ENCODE peak calls at places on chromosomes 16 and 17, in five cellular contexts. U, A, P, F and M are unnamed samples.

GRCh38 chr16:64657316-64658011 is 464.4 kb downstream of the CDH11 start:
- DNase-seq in A (no peak), P (no peak), F (peak), U (no peak), M (no peak)

GRCh38 chr17:76695059-76695892 is 15.5 kb downstream of the MXRA7 start:
- DNase-seq in P (no peak), F (no peak), U (no peak), A (no peak), M (no peak)

GRCh38 chr16:31451681-31452351 is 7.5 kb upstream of the ARMC5 start:
- DNase-seq in U (no peak), P (peak), A (peak), F (peak), M (peak)

GRCh38 chr17:76421054-76421427 is 31.9 kb downstream of the UBE2O start:
- DNase-seq in A (no peak), U (no peak), F (no peak), P (no peak), M (no peak)

GRCh38 chr17:64778367-64779290 is 116.5 kb upstream of the SMURF2 start:
- DNase-seq in U (no peak), A (peak), P (peak), F (no peak), M (no peak)

GRCh38 chr16:46620265-46621005 is 744 bp downstream of the SHCBP1 start:
- DNase-seq in A (no peak), F (no peak), P (no peak), U (no peak), M (peak)

GRCh38 chr16:85234310-85235235 is 122.3 kb upstream of the CIBAR2 start:
- DNase-seq in P (peak), F (no peak), A (no peak), U (no peak), M (peak)

GRCh38 chr17:4354862-4355514 is 11.5 kb downstream of the UBE2G1 start:
- DNase-seq in A (no peak), F (no peak), P (no peak), U (no peak), M (no peak)

GRCh38 chr17:20989991-20990855 is 52.6 kb downstream of the USP22 start:
- DNase-seq in F (no peak), P (no peak), A (no peak), U (no peak), M (no peak)

GRCh38 chr16:76681296-76681695 is 404.1 kb downstream of the CNTNAP4 start:
- DNase-seq in U (no peak), F (no peak), A (no peak), P (no peak), M (no peak)

GRCh38 chr17:58416937-58417299 is 416 bp downstream of the RNF43 start:
- DNase-seq in U (no peak), P (no peak), F (no peak), A (no peak), M (no peak)

GRCh38 chr17:76481091-76481655 is 13.8 kb downstream of the AANAT start:
- DNase-seq in F (no peak), A (no peak), U (no peak), P (no peak), M (no peak)

GRCh38 chr17:16211601-16212000 is 3.7 kb downstream of the NCOR1 start:
- DNase-seq in F (no peak), U (no peak), A (no peak), P (no peak), M (no peak)

GRCh38 chr17:42901535-42902229 is 1.1 kb downstream of the G6PC1 start:
- DNase-seq in P (no peak), F (no peak), A (no peak), U (no peak), M (no peak)

GRCh38 chr16:23058576-23058975 is 90.7 kb downstream of the USP31 start:
- DNase-seq in P (peak), U (no peak), F (no peak), A (no peak), M (no peak)